ENCODE peak calls at places on chromosomes 5 and 9, in six cellular contexts. C is globus pallidus; B is NCI-H2171 treated with DMSO at 0.1 percent for 48 hours; A is stimulated activated CD8-positive, alpha-beta memory T cell treated with anti-CD3 and anti-CD28 coated beads, Interleukin-2, amount 100 ng/mL, for 48 hours; O is T-helper 17 cell; V is tibial artery. J is an unnamed sample.

GRCh38 chr5:15995206-15996052 is 184.2 kb downstream of the MARCHF11 start:
- DNase-seq in A (no peak), O (no peak), V (no peak), B (peak; percentile 45), C (peak; percentile 37), J (peak; percentile 70)

GRCh38 chr9:21709464-21710058 is 92.9 kb upstream of the MTAP start:
- DNase-seq in C (peak; percentile 27), O (no peak), A (peak; percentile 49), B (no peak), V (no peak), J (peak; percentile 73)

GRCh38 chr5:120096413-120096812 is 367.7 kb upstream of the PRR16 start:
- DNase-seq in B (no peak), A (no peak), C (no peak), V (no peak), O (no peak), J (no peak)

GRCh38 chr9:106830527-106831140 is 32.3 kb upstream of the ZNF462 start:
- DNase-seq in V (no peak), C (no peak), B (no peak), A (no peak), O (no peak), J (no peak)

GRCh38 chr5:165876538-165876937 is 2371.1 kb downstream of the MAT2B start:
- DNase-seq in B (no peak), C (no peak), O (no peak), V (no peak), A (no peak), J (no peak)

GRCh38 chr5:65483474-65484346 is 2.0 kb upstream of the ADAMTS6 start:
- DNase-seq in O (no peak), B (peak; percentile 55), V (no peak), A (no peak), C (peak; percentile 78), J (peak; percentile 88)

GRCh38 chr5:138449501-138450239 is 10.8 kb downstream of the REEP2 start:
- DNase-seq in O (peak; percentile 68), V (peak; percentile 92), A (peak; percentile 83), B (peak; percentile 41), C (peak; percentile 71), J (peak; percentile 91)

GRCh38 chr9:70588999-70589398 is 174.5 kb upstream of the KLF9 start:
- DNase-seq in B (no peak), O (no peak), A (no peak), C (no peak), V (no peak), J (no peak)

GRCh38 chr9:33813712-33814641 is 3.0 kb upstream of the UBE2R2 start:
- DNase-seq in B (peak; percentile 43), C (peak; percentile 88), V (no peak), A (no peak), O (no peak), J (peak; percentile 66)

GRCh38 chr5:143002459-143003327 is 232.5 kb downstream of the ARHGAP26 start:
- DNase-seq in O (no peak), A (no peak), V (no peak), C (peak; percentile 54), B (peak; percentile 13), J (peak; percentile 71)

GRCh38 chr5:41416336-41416735 is 94.1 kb downstream of the PLCXD3 start:
- DNase-seq in V (no peak), A (no peak), C (no peak), O (no peak), B (no peak), J (no peak)

GRCh38 chr9:106828082-106828481 is 34.9 kb upstream of the ZNF462 start:
- DNase-seq in O (no peak), B (no peak), C (no peak), V (no peak), A (no peak), J (no peak)

GRCh38 chr9:129140397-129141065 is 29.3 kb downstream of the PTPA start:
- DNase-seq in C (peak; percentile 61), O (no peak), V (no peak), B (peak; percentile 79), A (no peak), J (peak; percentile 85)

GRCh38 chr5:97046270-97046982 is 96.0 kb downstream of the LIX1 start:
- DNase-seq in V (no peak), A (no peak), B (no peak), O (no peak), C (peak; percentile 20), J (peak; percentile 12)

GRCh38 chr9:133683494-133684460 is 47.6 kb downstream of the DBH start:
- DNase-seq in V (no peak), C (no peak), O (peak; percentile 26), A (no peak), B (no peak), J (no peak)

GRCh38 chr5:59036274-59036961 is 453.5 kb downstream of the RAB3C start:
- DNase-seq in C (no peak), O (no peak), V (peak; percentile 70), A (no peak), B (no peak), J (peak; percentile 60)

GRCh38 chr5:122121782-122122465 is 7.4 kb upstream of the ZNF474 start:
- DNase-seq in V (no peak), A (no peak), O (no peak), C (no peak), B (no peak), J (no peak)

GRCh38 chr5:71475788-71476384 is 20.4 kb downstream of the BDP1 start:
- DNase-seq in A (no peak), C (no peak), V (no peak), O (no peak), B (no peak), J (peak; percentile 58)

GRCh38 chr9:79163544-79163943 is 408.2 kb upstream of the TLE4 start:
- DNase-seq in O (no peak), V (no peak), B (no peak), A (no peak), C (no peak), J (no peak)

GRCh38 chr9:112493738-112494137 is 7.1 kb downstream of the KIAA1958 start:
- DNase-seq in A (no peak), B (no peak), C (no peak), V (no peak), O (no peak), J (no peak)

GRCh38 chr5:2920312-2920711 is 168.8 kb upstream of the IRX2 start:
- DNase-seq in V (no peak), C (no peak), B (no peak), O (no peak), A (no peak), J (no peak)

GRCh38 chr9:134146774-134147493 is 11.1 kb downstream of the WDR5 start:
- DNase-seq in A (no peak), O (no peak), V (no peak), C (no peak), B (peak; percentile 74), J (no peak)

GRCh38 chr5:72093231-72093630 is 14.0 kb upstream of the MAP1B start:
- DNase-seq in C (no peak), A (no peak), B (no peak), O (no peak), V (no peak), J (no peak)

GRCh38 chr5:7957329-7957728 is 88.4 kb downstream of the MTRR start:
- DNase-seq in V (no peak), A (no peak), O (no peak), B (no peak), C (no peak), J (no peak)

GRCh38 chr9:92729735-92730155 is 34.9 kb downstream of the BICD2 start:
- DNase-seq in C (no peak), V (no peak), A (no peak), O (no peak), B (no peak), J (no peak)

GRCh38 chr9:127915801-127916664 is 808 bp downstream of the ST6GALNAC4 start:
- DNase-seq in C (no peak), O (no peak), V (peak; percentile 67), B (peak; percentile 54), A (no peak), J (no peak)

GRCh38 chr5:59296317-59297264 is 596.9 kb downstream of the PDE4D start:
- DNase-seq in O (no peak), V (no peak), A (no peak), B (no peak), C (no peak), J (peak; percentile 46)